ENCODE peak calls at places on chromosomes 16 and 17, in ten cellular contexts. One of them, this sample, is unnamed.

GRCh38 chr16:89623511-89624232 is 10.2 kb downstream of the DPEP1 start:
- DNase-seq in foreskin fibroblast: peak; percentile 56
- DNase-seq in naive thymus-derived CD8-positive, alpha-beta T cell: no peak
- DNase-seq in iPS-NIHi11: no peak
- DNase-seq in tibial nerve: no peak
- DNase-seq in small intestine: no peak
- DNase-seq in cardiac fibroblast: peak; percentile 55
- DNase-seq in activated CD4-positive, CD25-positive, alpha-beta regulatory T cell treated with anti-CD3 and anti-CD28 coated beads, Interleukin-2, amount 50 U/mL, for 16 hours: no peak
- DNase-seq in hypothalamus: no peak
- DNase-seq in HCT116: no peak
- DNase-seq in this sample: no peak

GRCh38 chr16:22813946-22814325 is at the start of gene HS3ST2:
- DNase-seq in foreskin fibroblast: peak; percentile 93
- DNase-seq in naive thymus-derived CD8-positive, alpha-beta T cell: no peak
- DNase-seq in iPS-NIHi11: peak; percentile 89
- DNase-seq in tibial nerve: no peak
- DNase-seq in small intestine: no peak
- DNase-seq in cardiac fibroblast: peak; percentile 2
- DNase-seq in activated CD4-positive, CD25-positive, alpha-beta regulatory T cell treated with anti-CD3 and anti-CD28 coated beads, Interleukin-2, amount 50 U/mL, for 16 hours: no peak
- DNase-seq in hypothalamus: peak; percentile 26
- DNase-seq in HCT116: no peak
- DNase-seq in this sample: peak; percentile 70

GRCh38 chr17:309361-309888 is 43.2 kb downstream of the RPH3AL start:
- DNase-seq in foreskin fibroblast: no peak
- DNase-seq in naive thymus-derived CD8-positive, alpha-beta T cell: no peak
- DNase-seq in iPS-NIHi11: peak; percentile 64
- DNase-seq in tibial nerve: no peak
- DNase-seq in small intestine: no peak
- DNase-seq in cardiac fibroblast: no peak
- DNase-seq in activated CD4-positive, CD25-positive, alpha-beta regulatory T cell treated with anti-CD3 and anti-CD28 coated beads, Interleukin-2, amount 50 U/mL, for 16 hours: no peak
- DNase-seq in hypothalamus: no peak
- DNase-seq in HCT116: no peak
- DNase-seq in this sample: peak; percentile 62

GRCh38 chr17:40344321-40345160 is 20.0 kb downstream of the GJD3 start:
- DNase-seq in foreskin fibroblast: no peak
- DNase-seq in naive thymus-derived CD8-positive, alpha-beta T cell: no peak
- DNase-seq in iPS-NIHi11: no peak
- DNase-seq in tibial nerve: no peak
- DNase-seq in small intestine: peak; percentile 34
- DNase-seq in cardiac fibroblast: no peak
- DNase-seq in activated CD4-positive, CD25-positive, alpha-beta regulatory T cell treated with anti-CD3 and anti-CD28 coated beads, Interleukin-2, amount 50 U/mL, for 16 hours: no peak
- DNase-seq in hypothalamus: no peak
- DNase-seq in HCT116: no peak
- DNase-seq in this sample: no peak

GRCh38 chr17:76420356-76421053 is 32.4 kb downstream of the UBE2O start:
- DNase-seq in foreskin fibroblast: no peak
- DNase-seq in naive thymus-derived CD8-positive, alpha-beta T cell: no peak
- DNase-seq in iPS-NIHi11: no peak
- DNase-seq in tibial nerve: no peak
- DNase-seq in small intestine: no peak
- DNase-seq in cardiac fibroblast: no peak
- DNase-seq in activated CD4-positive, CD25-positive, alpha-beta regulatory T cell treated with anti-CD3 and anti-CD28 coated beads, Interleukin-2, amount 50 U/mL, for 16 hours: no peak
- DNase-seq in hypothalamus: no peak
- DNase-seq in HCT116: no peak
- DNase-seq in this sample: no peak

GRCh38 chr17:13228225-13228624 is 210.4 kb upstream of the ELAC2 start:
- DNase-seq in foreskin fibroblast: no peak
- DNase-seq in naive thymus-derived CD8-positive, alpha-beta T cell: no peak
- DNase-seq in iPS-NIHi11: no peak
- DNase-seq in tibial nerve: no peak
- DNase-seq in small intestine: no peak
- DNase-seq in cardiac fibroblast: no peak
- DNase-seq in activated CD4-positive, CD25-positive, alpha-beta regulatory T cell treated with anti-CD3 and anti-CD28 coated beads, Interleukin-2, amount 50 U/mL, for 16 hours: no peak
- DNase-seq in hypothalamus: no peak
- DNase-seq in HCT116: no peak
- DNase-seq in this sample: no peak

GRCh38 chr17:38749222-38750043 is 1.3 kb upstream of the PCGF2 start:
- DNase-seq in foreskin fibroblast: peak; percentile 90
- DNase-seq in naive thymus-derived CD8-positive, alpha-beta T cell: no peak
- DNase-seq in iPS-NIHi11: peak; percentile 61
- DNase-seq in tibial nerve: peak; percentile 79
- DNase-seq in small intestine: peak; percentile 77
- DNase-seq in cardiac fibroblast: peak; percentile 73
- DNase-seq in activated CD4-positive, CD25-positive, alpha-beta regulatory T cell treated with anti-CD3 and anti-CD28 coated beads, Interleukin-2, amount 50 U/mL, for 16 hours: no peak
- DNase-seq in hypothalamus: peak; percentile 59
- DNase-seq in HCT116: peak; percentile 56
- DNase-seq in this sample: peak; percentile 85

GRCh38 chr16:81595676-81596292 is 151.2 kb downstream of the CMIP start:
- DNase-seq in foreskin fibroblast: no peak
- DNase-seq in naive thymus-derived CD8-positive, alpha-beta T cell: no peak
- DNase-seq in iPS-NIHi11: no peak
- DNase-seq in tibial nerve: no peak
- DNase-seq in small intestine: no peak
- DNase-seq in cardiac fibroblast: peak; percentile 54
- DNase-seq in activated CD4-positive, CD25-positive, alpha-beta regulatory T cell treated with anti-CD3 and anti-CD28 coated beads, Interleukin-2, amount 50 U/mL, for 16 hours: no peak
- DNase-seq in hypothalamus: no peak
- DNase-seq in HCT116: no peak
- DNase-seq in this sample: no peak

GRCh38 chr17:47119746-47120520 is 69.2 kb downstream of the CDC27 start:
- DNase-seq in foreskin fibroblast: peak; percentile 12
- DNase-seq in naive thymus-derived CD8-positive, alpha-beta T cell: no peak
- DNase-seq in iPS-NIHi11: no peak
- DNase-seq in tibial nerve: no peak
- DNase-seq in small intestine: no peak
- DNase-seq in cardiac fibroblast: peak; percentile 59
- DNase-seq in activated CD4-positive, CD25-positive, alpha-beta regulatory T cell treated with anti-CD3 and anti-CD28 coated beads, Interleukin-2, amount 50 U/mL, for 16 hours: no peak
- DNase-seq in hypothalamus: no peak
- DNase-seq in HCT116: peak; percentile 46
- DNase-seq in this sample: peak; percentile 36